ENCODE peak calls at places on chromosomes 2 and 18, in four cellular contexts. Y is activated CD4-positive, alpha-beta T cell treated with anti-CD3 and anti-CD28 coated beads, Interleukin-2, amount 50 U/mL, for 4 hours; Z is GDM1; H is H1. Q is an unnamed sample.
A peak's percentile ranks its signal among the peaks of the same experiment; 100 is the strongest.

GRCh38 chr2:239700946-239701345 is 300.1 kb upstream of the HDAC4 start:
- DNase-seq in Y (no peak), Z (no peak), H (no peak), Q (no peak)

GRCh38 chr2:164412831-164413230 is 208.5 kb downstream of the GRB14 start:
- DNase-seq in Y (no peak), Z (no peak), H (no peak), Q (no peak)

GRCh38 chr2:46335404-46335965 is 38.3 kb downstream of the EPAS1 start:
- DNase-seq in Y (no peak), Z (no peak), H (peak; percentile 56), Q (no peak)

GRCh38 chr2:229489016-229489415 is 217.9 kb upstream of the PID1 start:
- DNase-seq in Y (no peak), Z (no peak), H (no peak), Q (no peak)

GRCh38 chr18:79680100-79680879 is 687 bp downstream of the CTDP1 start:
- DNase-seq in Y (peak; percentile 52), Z (no peak), H (peak; percentile 55), Q (peak; percentile 31)

GRCh38 chr2:191620144-191620543 is 57.8 kb upstream of the NABP1 start:
- DNase-seq in Y (no peak), Z (no peak), H (no peak), Q (no peak)

GRCh38 chr2:137507237-137507636 is 457.0 kb upstream of the HNMT start:
- DNase-seq in Y (no peak), Z (no peak), H (no peak), Q (no peak)

GRCh38 chr18:57791911-57792310 is 11.2 kb downstream of the ATP8B1 start:
- DNase-seq in Y (no peak), Z (no peak), H (no peak), Q (no peak)

GRCh38 chr2:190277234-190278112 is 42.2 kb downstream of the HIBCH start:
- DNase-seq in Y (no peak), Z (peak; percentile 1), H (no peak), Q (peak; percentile 3)

GRCh38 chr2:131112477-131113027 is 7.4 kb downstream of the PLEKHB2 start:
- DNase-seq in Y (no peak), Z (no peak), H (no peak), Q (no peak)

GRCh38 chr2:39730276-39730675 is 48.8 kb downstream of the THUMPD2 start:
- DNase-seq in Y (no peak), Z (no peak), H (no peak), Q (no peak)

GRCh38 chr2:20113986-20114938 is 62.8 kb upstream of the LAPTM4A start:
- DNase-seq in Y (no peak), Z (no peak), H (no peak), Q (no peak)

GRCh38 chr2:57720728-57721627 is 325.6 kb upstream of the VRK2 start:
- DNase-seq in Y (no peak), Z (peak; percentile 35), H (peak; percentile 66), Q (peak; percentile 54)

GRCh38 chr2:1665761-1666505 is 78.4 kb downstream of the PXDN start:
- DNase-seq in Y (no peak), Z (no peak), H (peak; percentile 38), Q (no peak)

GRCh38 chr2:237920673-237921072 is 46.1 kb upstream of the UBE2F start:
- DNase-seq in Y (no peak), Z (no peak), H (no peak), Q (no peak)

GRCh38 chr2:77521931-77522470 is at the start of gene LRRTM4:
- DNase-seq in Y (no peak), Z (no peak), H (peak; percentile 50), Q (no peak)

GRCh38 chr2:101253713-101254085 is 1.0 kb downstream of the CNOT11 start:
- DNase-seq in Y (no peak), Z (no peak), H (no peak), Q (no peak)

GRCh38 chr2:65057391-65058052 is 1.3 kb downstream of the CEP68 start:
- DNase-seq in Y (peak; percentile 42), Z (peak; percentile 25), H (no peak), Q (peak; percentile 26)

GRCh38 chr2:221097568-221097915 is 474.6 kb downstream of the EPHA4 start:
- DNase-seq in Y (no peak), Z (no peak), H (no peak), Q (no peak)

GRCh38 chr2:233088598-233089345 is 28.6 kb downstream of the INPP5D start:
- DNase-seq in Y (no peak), Z (no peak), H (no peak), Q (no peak)

GRCh38 chr2:201642086-201642578 is 1.2 kb downstream of the TMEM237 start:
- DNase-seq in Y (no peak), Z (no peak), H (no peak), Q (no peak)

GRCh38 chr2:227871375-227871788 is at the start of gene DAW1:
- DNase-seq in Y (peak; percentile 21), Z (no peak), H (peak; percentile 90), Q (no peak)

GRCh38 chr2:236503100-236503499 is 66.5 kb upstream of the ACKR3 start:
- DNase-seq in Y (no peak), Z (no peak), H (no peak), Q (no peak)

GRCh38 chr2:146927080-146927714 is 917.6 kb upstream of the ACVR2A start:
- DNase-seq in Y (no peak), Z (no peak), H (peak; percentile 58), Q (no peak)

GRCh38 chr2:118371500-118371899 is 283.2 kb downstream of the INSIG2 start:
- DNase-seq in Y (no peak), Z (peak; percentile 12), H (peak; percentile 62), Q (no peak)

GRCh38 chr2:235271936-235272335 is 221.9 kb upstream of the AGAP1 start:
- DNase-seq in Y (no peak), Z (no peak), H (no peak), Q (no peak)

GRCh38 chr2:18740428-18740827 is 151.1 kb upstream of the NT5C1B start:
- DNase-seq in Y (no peak), Z (no peak), H (no peak), Q (no peak)

GRCh38 chr18:48104703-48105102 is 174.2 kb upstream of the SMAD2 start:
- DNase-seq in Y (no peak), Z (no peak), H (no peak), Q (no peak)

GRCh38 chr2:120269076-120269744 is 16.6 kb downstream of the RALB start:
- DNase-seq in Y (no peak), Z (peak; percentile 81), H (no peak), Q (peak; percentile 61)

GRCh38 chr2:3340144-3340543 is 37.5 kb downstream of the EIPR1 start:
- DNase-seq in Y (no peak), Z (no peak), H (no peak), Q (no peak)

GRCh38 chr2:58107803-58108710 is 61.5 kb downstream of the VRK2 start:
- DNase-seq in Y (no peak), Z (no peak), H (no peak), Q (no peak)

GRCh38 chr2:230814616-230815015 is 50.1 kb upstream of the ITM2C start:
- DNase-seq in Y (no peak), Z (no peak), H (no peak), Q (peak; percentile 5)

GRCh38 chr2:208031608-208032019 is 6.3 kb upstream of the PLEKHM3 start:
- DNase-seq in Y (no peak), Z (no peak), H (no peak), Q (no peak)

GRCh38 chr2:196234672-196235071 is 63.3 kb upstream of the STK17B start:
- DNase-seq in Y (peak; percentile 50), Z (no peak), H (no peak), Q (no peak)

GRCh38 chr18:51266736-51267135 is 69.3 kb upstream of the MEX3C start:
- DNase-seq in Y (no peak), Z (no peak), H (no peak), Q (no peak)

GRCh38 chr2:195818521-195818920 is 161.5 kb downstream of the SLC39A10 start:
- DNase-seq in Y (no peak), Z (no peak), H (no peak), Q (no peak)

GRCh38 chr2:85180322-85181092 is 47.3 kb downstream of the TCF7L1 start:
- DNase-seq in Y (no peak), Z (no peak), H (no peak), Q (no peak)

GRCh38 chr2:22078701-22079100 is 954.9 kb downstream of the TDRD15 start:
- DNase-seq in Y (no peak), Z (no peak), H (no peak), Q (no peak)

GRCh38 chr2:168633200-168633599 is 169.2 kb upstream of the NOSTRIN start:
- DNase-seq in Y (no peak), Z (peak; percentile 13), H (no peak), Q (no peak)